ENCODE peak calls at places on chromosome 7, in five cellular contexts. Z, I, Q, W and H are unnamed samples.

GRCh38 chr7:75649462-75649861 is 89.3 kb downstream of the HIP1 start:
- DNase-seq in Z (no peak), I (no peak), Q (no peak), W (no peak), H (no peak)

GRCh38 chr7:73703985-73704639 is 15.4 kb downstream of the STX1A start:
- DNase-seq in Z (peak), I (peak), Q (no peak), W (no peak), H (no peak)

GRCh38 chr7:186516-187113 is 5.8 kb upstream of the FAM20C start:
- DNase-seq in Z (no peak), I (no peak), Q (no peak), W (no peak), H (no peak)

GRCh38 chr7:73988197-73988596 is 39.8 kb upstream of the ELN start:
- DNase-seq in Z (no peak), I (no peak), Q (no peak), W (no peak), H (no peak)

GRCh38 chr7:23334482-23335056 is 35.4 kb downstream of the MALSU1 start:
- DNase-seq in Z (peak), I (no peak), Q (peak), W (no peak), H (no peak)

GRCh38 chr7:41085244-41085643 is 617.6 kb downstream of the INHBA start:
- DNase-seq in Z (no peak), I (no peak), Q (no peak), W (no peak), H (no peak)

GRCh38 chr7:56079450-56080185 is 13.1 kb downstream of the PHKG1 start:
- DNase-seq in Z (no peak), I (peak), Q (no peak), W (no peak), H (no peak)

GRCh38 chr7:17786314-17786852 is 153.9 kb downstream of the SNX13 start:
- DNase-seq in Z (no peak), I (peak), Q (no peak), W (no peak), H (no peak)

GRCh38 chr7:97064972-97065587 is 40.4 kb upstream of the DLX5 start:
- DNase-seq in Z (peak), I (no peak), Q (no peak), W (no peak), H (no peak)

GRCh38 chr7:95883208-95883607 is 110.9 kb downstream of the DYNC1I1 start:
- DNase-seq in Z (no peak), I (no peak), Q (no peak), W (no peak), H (no peak)

GRCh38 chr7:81333004-81333403 is 414.2 kb upstream of the SEMA3C start:
- DNase-seq in Z (no peak), I (no peak), Q (no peak), W (no peak), H (no peak)

GRCh38 chr7:68038621-68039314 is 1042.1 kb downstream of the TYW1 start:
- DNase-seq in Z (peak), I (no peak), Q (no peak), W (no peak), H (no peak)

GRCh38 chr7:66315192-66315591 is 110.1 kb downstream of the TPST1 start:
- DNase-seq in Z (no peak), I (no peak), Q (no peak), W (no peak), H (no peak)

GRCh38 chr7:116496653-116497052 is 2.9 kb upstream of the CAV2 start:
- DNase-seq in Z (no peak), I (no peak), Q (no peak), W (no peak), H (no peak)

GRCh38 chr7:45564485-45564884 is 9.7 kb upstream of the ADCY1 start:
- DNase-seq in Z (no peak), I (no peak), Q (no peak), W (no peak), H (no peak)

GRCh38 chr7:117088623-117089199 is 135.4 kb downstream of the ST7 start:
- DNase-seq in Z (no peak), I (no peak), Q (no peak), W (no peak), H (no peak)

GRCh38 chr7:74514131-74514591 is 60.5 kb downstream of the GTF2IRD1 start:
- DNase-seq in Z (no peak), I (no peak), Q (no peak), W (no peak), H (no peak)

GRCh38 chr7:73978681-73979563 is 49.1 kb upstream of the ELN start:
- DNase-seq in Z (peak), I (no peak), Q (peak), W (no peak), H (no peak)

GRCh38 chr7:605661-606450 is 86.2 kb upstream of the PDGFA start:
- DNase-seq in Z (no peak), I (no peak), Q (no peak), W (no peak), H (no peak)

GRCh38 chr7:105675873-105676484 is 94.7 kb upstream of the EFCAB10 start:
- DNase-seq in Z (no peak), I (no peak), Q (no peak), W (peak), H (no peak)

GRCh38 chr7:134300988-134301387 is 15.7 kb downstream of the SLC35B4 start:
- DNase-seq in Z (no peak), I (no peak), Q (no peak), W (no peak), H (no peak)

GRCh38 chr7:101859411-101860106 is 42.1 kb downstream of the CUX1 start:
- DNase-seq in Z (no peak), I (no peak), Q (no peak), W (no peak), H (no peak)

GRCh38 chr7:79555571-79555970 is 102.1 kb upstream of the MAGI2 start:
- DNase-seq in Z (no peak), I (no peak), Q (no peak), W (no peak), H (no peak)

GRCh38 chr7:80488406-80488805 is 23.5 kb downstream of the GNAT3 start:
- DNase-seq in Z (no peak), I (no peak), Q (no peak), W (no peak), H (no peak)

GRCh38 chr7:19565602-19566001 is 143.2 kb downstream of the POLR1F start:
- DNase-seq in Z (no peak), I (no peak), Q (no peak), W (no peak), H (no peak)

GRCh38 chr7:117750612-117751563 is 122.4 kb downstream of the CTTNBP2 start:
- DNase-seq in Z (no peak), I (no peak), Q (no peak), W (no peak), H (no peak)

GRCh38 chr7:117654780-117655179 is 175.0 kb downstream of the CFTR start:
- DNase-seq in Z (no peak), I (no peak), Q (no peak), W (no peak), H (no peak)

GRCh38 chr7:43735802-43736603 is 6.7 kb upstream of the COA1 start:
- DNase-seq in Z (no peak), I (no peak), Q (no peak), W (no peak), H (no peak)

GRCh38 chr7:102874966-102875365 is 37.8 kb upstream of the LRRC17 start:
- DNase-seq in Z (no peak), I (no peak), Q (no peak), W (no peak), H (no peak)

GRCh38 chr7:159114096-159114495 is 30.6 kb downstream of the VIPR2 start:
- DNase-seq in Z (no peak), I (no peak), Q (no peak), W (no peak), H (no peak)

GRCh38 chr7:141053626-141054025 is 20.2 kb upstream of the TMEM178B start:
- DNase-seq in Z (no peak), I (no peak), Q (no peak), W (no peak), H (no peak)

GRCh38 chr7:13933536-13933935 is 55.9 kb downstream of the ETV1 start:
- DNase-seq in Z (no peak), I (no peak), Q (no peak), W (no peak), H (no peak)

GRCh38 chr7:143983960-143984359 is 16.2 kb upstream of the OR6B1 start:
- DNase-seq in Z (no peak), I (no peak), Q (no peak), W (no peak), H (no peak)

GRCh38 chr7:143979359-143979758 is 20.8 kb upstream of the OR6B1 start:
- DNase-seq in Z (peak), I (no peak), Q (no peak), W (no peak), H (no peak)

GRCh38 chr7:143980746-143981510 is 19.2 kb upstream of the OR6B1 start:
- DNase-seq in Z (no peak), I (no peak), Q (no peak), W (no peak), H (no peak)

GRCh38 chr7:143978585-143978984 is 21.5 kb upstream of the OR6B1 start:
- DNase-seq in Z (no peak), I (no peak), Q (no peak), W (no peak), H (no peak)

GRCh38 chr7:143979999-143980398 is 20.1 kb upstream of the OR6B1 start:
- DNase-seq in Z (no peak), I (no peak), Q (no peak), W (no peak), H (no peak)
- TF ChIP-seq CTCF in Z (no peak), I (no peak), Q (no peak), W (no peak), H (no peak)

DNA sequence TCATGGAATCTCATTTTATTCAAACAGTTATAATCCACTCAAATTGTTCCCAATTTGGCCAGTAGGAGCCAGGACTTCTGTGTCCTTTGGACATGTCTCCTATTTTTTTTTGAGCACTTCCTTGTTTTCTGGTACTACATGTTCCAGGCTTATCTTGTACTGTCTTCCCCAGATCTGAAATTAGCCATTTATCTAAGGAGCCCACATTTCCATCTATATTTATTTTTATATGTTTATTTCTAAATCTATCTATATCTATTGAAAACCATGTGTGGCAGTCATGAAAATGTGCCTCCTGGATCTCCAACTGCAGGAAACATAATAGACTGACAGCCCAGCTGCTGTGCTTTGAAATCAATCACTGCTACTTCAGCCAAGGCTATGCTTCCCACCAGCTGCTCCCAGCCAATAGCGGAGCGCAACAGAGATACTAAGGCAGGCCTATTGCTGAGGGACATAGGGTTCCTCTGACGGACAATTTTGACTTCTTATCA is 147.1 kb downstream of the LRRC4 start:
- DNase-seq in Z (no peak), I (no peak), Q (no peak), W (no peak), H (no peak)
- TF ChIP-seq CTCF in Z (no peak), I (no peak), Q (peak), W (no peak), H (no peak)

GRCh38 chr7:99614495-99614894 is 2.3 kb upstream of the ZSCAN25 start:
- DNase-seq in Z (no peak), I (no peak), Q (no peak), W (no peak), H (no peak)

GRCh38 chr7:99615989-99616358 is 772 bp upstream of the ZSCAN25 start:
- DNase-seq in Z (no peak), I (no peak), Q (no peak), W (no peak), H (no peak)

GRCh38 chr7:99617187-99617781 is 538 bp downstream of the ZSCAN25 start:
- DNase-seq in Z (no peak), I (no peak), Q (no peak), W (no peak), H (no peak)

GRCh38 chr7:99618726-99619125 is 2.0 kb downstream of the ZSCAN25 start:
- DNase-seq in Z (peak), I (no peak), Q (no peak), W (no peak), H (no peak)

DNA sequence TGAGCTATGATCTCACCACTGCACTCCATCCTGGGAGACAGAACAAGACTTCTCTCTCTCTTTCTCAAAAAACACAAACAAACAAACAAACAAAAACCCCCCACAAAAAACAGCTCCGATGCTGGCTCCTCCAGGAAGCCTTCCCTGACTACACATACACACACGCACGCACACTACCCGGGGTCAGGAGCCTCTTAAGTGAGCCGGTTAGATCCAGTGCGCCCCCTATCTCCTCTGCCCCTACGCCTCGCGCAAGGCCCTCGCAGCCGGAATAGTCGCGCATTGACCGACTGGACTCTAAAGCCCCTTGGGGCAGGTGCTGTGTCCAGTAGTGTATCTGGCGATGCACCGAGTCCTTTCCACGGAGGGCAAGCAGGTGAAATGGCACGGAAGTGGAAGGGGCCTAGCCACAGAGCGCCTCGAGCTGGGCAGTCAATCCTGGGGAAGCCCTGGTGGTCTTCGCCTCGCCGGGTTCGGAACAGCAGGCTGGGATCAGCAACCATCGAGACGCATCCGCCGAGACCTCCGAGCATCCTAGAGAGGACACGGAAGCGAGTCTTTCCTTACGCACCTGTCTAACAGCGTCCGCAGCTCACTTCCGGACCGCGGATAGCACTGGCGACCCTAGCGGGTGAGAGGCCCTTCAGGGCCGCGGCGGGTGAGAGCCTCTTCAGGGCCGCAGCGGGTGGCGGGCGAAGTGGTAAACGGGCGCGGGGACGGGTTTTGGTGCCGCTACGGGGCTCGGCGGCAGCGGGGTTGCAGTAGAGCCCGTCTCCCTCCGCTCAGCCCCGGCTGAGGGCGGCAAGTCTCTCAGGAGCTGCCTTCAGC is at the start of gene ZSCAN25:
- DNase-seq in Z (peak), I (peak), Q (peak), W (peak), H (peak)
- TF ChIP-seq CTCF in Z (peak), I (no peak), Q (peak), W (no peak), H (no peak)

GRCh38 chr7:149209518-149210269 is 14.3 kb downstream of the ZNF282 start:
- DNase-seq in Z (no peak), I (no peak), Q (no peak), W (no peak), H (no peak)
- TF ChIP-seq CTCF in Z (peak), I (no peak), Q (peak), W (peak), H (no peak)

GRCh38 chr7:151028948-151029501 is 775 bp downstream of the ABCB8 start:
- DNase-seq in Z (no peak), I (no peak), Q (no peak), W (no peak), H (no peak)
- TF ChIP-seq CTCF in Z (peak), I (no peak), Q (no peak), W (no peak), H (no peak)

GRCh38 chr7:48438196-48438595 is 266.9 kb downstream of the ABCA13 start:
- DNase-seq in Z (peak), I (no peak), Q (no peak), W (no peak), H (no peak)
- TF ChIP-seq CTCF in Z (no peak), I (no peak), Q (no peak), W (no peak), H (no peak)

DNA sequence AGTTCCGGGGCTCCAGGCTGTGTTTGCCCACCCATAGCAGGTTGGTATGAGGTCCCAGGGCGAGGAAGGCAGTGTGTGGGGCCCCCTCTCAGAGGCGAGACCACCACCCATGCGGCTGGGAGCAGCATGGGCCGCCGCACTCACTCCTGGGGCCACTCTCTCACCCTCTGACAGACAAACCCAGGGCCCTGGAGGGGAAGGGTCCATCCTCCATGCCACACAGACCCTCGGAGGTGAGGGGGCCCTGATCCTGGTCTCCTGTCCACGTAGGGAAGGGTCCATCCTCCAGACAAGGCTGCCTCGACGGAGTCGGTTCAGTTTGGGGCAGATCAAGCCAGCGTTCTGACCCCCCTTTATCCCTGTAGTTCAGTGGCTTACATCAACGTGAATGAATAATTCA is 230.8 kb downstream of the ELFN1 start:
- DNase-seq in Z (no peak), I (no peak), Q (no peak), W (peak), H (no peak)
- TF ChIP-seq CTCF in Z (no peak), I (no peak), Q (no peak), W (no peak), H (no peak)